ENCODE peak calls at places on chromosome 17, in six cellular contexts. L is GM06990, U is AG09309, P is HCT116, S is left ventricle myocardium inferior, N is tibial artery. K is an unnamed sample.

GRCh38 chr17:62725791-62726249 is 82.3 kb downstream of the MARCHF10 start:
- DNase-seq in U (no peak), S (no peak), L (no peak), N (no peak), P (no peak), K (no peak)

GRCh38 chr17:14201087-14201486 is 35.6 kb downstream of the CDRT15 start:
- DNase-seq in L (no peak), S (no peak), N (no peak), P (no peak), U (no peak), K (no peak)

GRCh38 chr17:27414686-27415085 is 41.6 kb upstream of the KSR1 start:
- DNase-seq in N (no peak), P (no peak), S (no peak), L (no peak), U (no peak), K (no peak)

GRCh38 chr17:5078106-5079028 is at the start of gene ZFP3:
- DNase-seq in S (peak), U (peak), N (peak), P (no peak), L (peak), K (peak)

GRCh38 chr17:32622540-32622939 is 135.7 kb downstream of the CDK5R1 start:
- DNase-seq in N (no peak), U (no peak), L (no peak), S (no peak), P (no peak), K (no peak)

GRCh38 chr17:82320956-82321927 is 3.8 kb upstream of the CD7 start:
- DNase-seq in L (peak), U (no peak), P (no peak), N (no peak), S (no peak), K (peak)

GRCh38 chr17:77894126-77894956 is 64.2 kb upstream of the TNRC6C start:
- DNase-seq in N (no peak), U (no peak), P (no peak), S (no peak), L (no peak), K (no peak)

GRCh38 chr17:30922235-30922993 is 669 bp downstream of the ADAP2 start:
- DNase-seq in L (peak), P (no peak), S (peak), U (no peak), N (no peak), K (peak)

GRCh38 chr17:7413346-7413985 is 5.8 kb downstream of the NLGN2 start:
- DNase-seq in L (no peak), N (no peak), P (no peak), S (no peak), U (peak), K (no peak)

GRCh38 chr17:376936-377863 is 24.6 kb upstream of the RPH3AL start:
- DNase-seq in L (no peak), S (peak), N (no peak), P (no peak), U (peak), K (no peak)

GRCh38 chr17:31745964-31746650 is 112.9 kb downstream of the COPRS start:
- DNase-seq in U (no peak), N (no peak), P (no peak), L (no peak), S (no peak), K (no peak)

GRCh38 chr17:19753661-19754463 is 5.8 kb upstream of the ALDH3A1 start:
- DNase-seq in S (no peak), L (no peak), P (peak), N (no peak), U (no peak), K (no peak)

GRCh38 chr17:34139996-34140395 is 115.1 kb upstream of the CCL2 start:
- DNase-seq in S (no peak), P (no peak), L (no peak), N (no peak), U (no peak), K (no peak)

GRCh38 chr17:40602445-40603443 is 37.5 kb upstream of the CCR7 start:
- DNase-seq in N (no peak), S (no peak), U (no peak), P (no peak), L (peak), K (peak)

GRCh38 chr17:30388321-30389179 is 9.8 kb downstream of the CPD start:
- DNase-seq in L (no peak), S (no peak), P (no peak), N (no peak), U (no peak), K (no peak)

GRCh38 chr17:82690786-82691489 is 7.6 kb downstream of the RAB40B start:
- DNase-seq in U (no peak), P (no peak), N (no peak), L (no peak), S (no peak), K (no peak)

GRCh38 chr17:67544364-67544763 is 167.3 kb downstream of the PITPNC1 start:
- DNase-seq in N (no peak), P (no peak), L (no peak), U (no peak), S (no peak), K (no peak)

GRCh38 chr17:67469208-67469980 is 92.3 kb downstream of the PITPNC1 start:
- DNase-seq in N (no peak), L (no peak), S (no peak), P (no peak), U (no peak), K (no peak)

GRCh38 chr17:35765086-35765710 is 4.5 kb downstream of the C17orf50 start:
- DNase-seq in P (no peak), N (no peak), S (no peak), L (no peak), U (no peak), K (no peak)

GRCh38 chr17:35764123-35764991 is 3.7 kb downstream of the C17orf50 start:
- DNase-seq in N (peak), S (peak), P (peak), L (peak), U (no peak), K (peak)

GRCh38 chr17:35763767-35764122 is 3.1 kb downstream of the C17orf50 start:
- DNase-seq in S (no peak), N (no peak), L (no peak), P (no peak), U (no peak), K (no peak)

GRCh38 chr17:35760587-35760986 is at the start of gene C17orf50:
- DNase-seq in U (no peak), N (no peak), S (no peak), L (no peak), P (no peak), K (no peak)

DNA sequence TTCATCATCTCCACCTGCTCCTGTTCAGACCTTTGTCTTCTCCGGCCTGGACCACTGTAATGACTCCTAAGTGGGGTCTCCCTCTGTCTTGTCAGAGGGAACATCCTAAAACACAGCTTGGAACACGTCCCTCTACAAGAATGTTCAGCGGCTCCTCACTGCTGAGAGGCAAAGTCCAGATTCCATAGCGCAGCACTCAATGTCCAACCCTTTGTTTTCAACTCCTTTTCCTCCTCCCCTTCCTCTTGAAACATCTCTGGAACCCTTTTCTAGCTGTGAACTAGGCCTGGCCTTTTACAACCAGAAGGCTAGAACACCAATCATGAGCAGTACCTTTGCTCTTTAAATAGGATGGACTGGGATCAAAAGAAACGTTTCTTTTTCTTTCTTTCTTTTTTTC is 914 bp downstream of the C17orf50 start:
- DNase-seq in P (no peak), L (no peak), U (no peak), N (no peak), S (no peak), K (no peak)
- TF ChIP-seq CTCF in P (no peak), L (no peak), U (no peak), N (no peak), S (no peak), K (no peak)

GRCh38 chr17:38572292-38572664 is 33.5 kb downstream of the SRCIN1 start:
- DNase-seq in N (no peak), P (no peak), U (no peak), L (no peak), S (no peak), K (no peak)
- TF ChIP-seq CTCF in N (no peak), P (no peak), U (no peak), L (no peak), S (no peak), K (no peak)

GRCh38 chr17:29042679-29043538 is at the start of gene PIPOX:
- DNase-seq in P (no peak), U (no peak), S (no peak), L (no peak), N (no peak), K (no peak)
- TF ChIP-seq CTCF in P (no peak), U (no peak), S (no peak), L (no peak), N (no peak), K (no peak)

GRCh38 chr17:65018612-65019290 is 37.8 kb downstream of the GNA13 start:
- DNase-seq in P (no peak), U (no peak), N (no peak), S (no peak), L (no peak), K (no peak)
- TF ChIP-seq CTCF in P (no peak), U (no peak), N (no peak), S (no peak), L (no peak), K (no peak)

DNA sequence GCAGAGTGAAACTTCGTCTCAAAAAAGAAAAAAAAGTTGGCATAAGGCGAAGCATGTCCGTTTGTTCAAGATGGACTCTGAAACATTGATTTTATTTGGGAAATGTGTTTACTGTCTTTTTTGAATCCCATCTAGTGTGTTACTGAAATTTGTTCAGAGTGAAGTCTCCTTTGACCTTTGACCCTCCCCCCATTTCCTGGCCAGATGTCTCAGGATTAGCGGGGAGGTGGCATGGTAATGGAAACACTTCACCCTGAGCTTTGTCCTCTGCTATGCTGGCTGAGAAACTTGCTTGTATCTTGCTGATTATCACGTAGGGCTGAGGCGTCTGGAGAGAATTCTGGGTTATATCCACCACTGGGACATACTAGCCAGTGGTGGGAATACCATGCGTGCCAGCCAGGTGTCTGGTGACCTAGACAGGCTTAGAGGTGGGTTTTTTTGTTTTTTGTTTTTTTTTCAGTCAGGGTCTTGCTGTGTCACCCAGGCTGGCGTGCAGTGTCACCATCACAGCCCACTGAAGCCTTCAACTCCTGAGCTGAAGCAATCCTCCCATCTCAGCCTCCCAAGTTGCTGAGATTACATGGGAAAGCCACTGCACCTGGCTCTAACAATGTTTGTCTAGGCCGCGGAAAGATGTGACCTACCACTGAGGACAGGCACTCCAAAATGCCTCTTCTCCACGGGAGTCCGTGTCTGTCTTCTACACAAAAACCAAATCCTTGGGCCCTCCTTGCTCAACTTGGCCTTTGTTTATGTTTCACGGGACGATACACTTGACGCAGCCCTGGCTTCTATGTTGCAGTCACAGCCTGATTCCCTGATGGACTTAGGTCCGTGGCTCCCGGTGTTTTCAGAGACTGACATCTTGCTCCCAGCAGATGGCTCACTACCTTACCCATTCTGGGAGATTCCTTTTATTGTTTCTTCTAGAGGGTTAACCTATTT is 6.6 kb upstream of the GALK1 start:
- DNase-seq in N (no peak), S (no peak), P (no peak), L (no peak), U (no peak), K (no peak)
- TF ChIP-seq CTCF in N (no peak), S (peak), P (peak), L (no peak), U (peak), K (no peak)

GRCh38 chr17:17782425-17783120 is 54.2 kb downstream of the SREBF1 start:
- DNase-seq in U (no peak), N (no peak), L (peak), S (no peak), P (no peak), K (peak)

GRCh38 chr17:17781591-17782424 is 55.0 kb downstream of the SREBF1 start:
- DNase-seq in P (no peak), L (no peak), S (peak), U (no peak), N (peak), K (no peak)

GRCh38 chr17:17783825-17784598 is 52.8 kb downstream of the SREBF1 start:
- DNase-seq in L (peak), P (no peak), S (peak), U (no peak), N (peak), K (no peak)

GRCh38 chr17:17784599-17785264 is 52.1 kb downstream of the SREBF1 start:
- DNase-seq in N (no peak), P (no peak), S (no peak), L (no peak), U (no peak), K (no peak)

GRCh38 chr17:17783121-17783824 is 53.5 kb downstream of the SREBF1 start:
- DNase-seq in U (no peak), P (no peak), N (no peak), L (peak), S (peak), K (peak)
- TF ChIP-seq CTCF in U (peak), P (no peak), N (no peak), L (no peak), S (peak), K (peak)